ENCODE peak calls at places on chromosome 4, in five cellular contexts. J, Z, Y, F and Q are unnamed samples. For H3K4me1, the result is how much of the 10 kb centered on the place peaks cover.

GRCh38 chr4:140260227-140260626 is 106.2 kb upstream of the MAML3 start:
- DNase-seq in J (no peak), Z (no peak), Y (peak), F (no peak), Q (no peak)

GRCh38 chr4:55358668-55359067 is 12.6 kb downstream of the SRD5A3 start:
- DNase-seq in J (no peak), Y (peak), Z (no peak), F (no peak), Q (peak)

GRCh38 chr4:112519689-112520597 is 4.0 kb upstream of the NEUROG2 start:
- DNase-seq in J (no peak), Z (no peak), Y (no peak), F (no peak), Q (no peak)

GRCh38 chr4:156298230-156298629 is 344.6 kb upstream of the CTSO start:
- DNase-seq in F (peak), J (no peak), Z (no peak), Y (no peak), Q (peak)

GRCh38 chr4:101355767-101356702 is 8.7 kb upstream of the PPP3CA start:
- DNase-seq in Y (peak), F (no peak), Z (no peak), J (no peak), Q (peak)

GRCh38 chr4:132299866-132300265 is 849.2 kb upstream of the PCDH10 start:
- DNase-seq in F (no peak), Z (no peak), J (no peak), Y (no peak), Q (no peak)

GRCh38 chr4:70778888-70779422 is 57.2 kb downstream of the RUFY3 start:
- DNase-seq in Y (no peak), Z (no peak), J (no peak), F (peak), Q (no peak)

GRCh38 chr4:971670-972500 is 1.5 kb downstream of the DGKQ start:
- DNase-seq in Y (no peak), J (no peak), Z (no peak), F (peak), Q (peak)

GRCh38 chr4:7073059-7073458 is 5.2 kb upstream of the GRPEL1 start:
- DNase-seq in F (no peak), Z (no peak), Y (no peak), J (no peak), Q (no peak)

GRCh38 chr4:21753084-21753760 is 195.3 kb downstream of the KCNIP4 start:
- DNase-seq in Z (no peak), Y (no peak), F (no peak), J (no peak), Q (no peak)

DNA sequence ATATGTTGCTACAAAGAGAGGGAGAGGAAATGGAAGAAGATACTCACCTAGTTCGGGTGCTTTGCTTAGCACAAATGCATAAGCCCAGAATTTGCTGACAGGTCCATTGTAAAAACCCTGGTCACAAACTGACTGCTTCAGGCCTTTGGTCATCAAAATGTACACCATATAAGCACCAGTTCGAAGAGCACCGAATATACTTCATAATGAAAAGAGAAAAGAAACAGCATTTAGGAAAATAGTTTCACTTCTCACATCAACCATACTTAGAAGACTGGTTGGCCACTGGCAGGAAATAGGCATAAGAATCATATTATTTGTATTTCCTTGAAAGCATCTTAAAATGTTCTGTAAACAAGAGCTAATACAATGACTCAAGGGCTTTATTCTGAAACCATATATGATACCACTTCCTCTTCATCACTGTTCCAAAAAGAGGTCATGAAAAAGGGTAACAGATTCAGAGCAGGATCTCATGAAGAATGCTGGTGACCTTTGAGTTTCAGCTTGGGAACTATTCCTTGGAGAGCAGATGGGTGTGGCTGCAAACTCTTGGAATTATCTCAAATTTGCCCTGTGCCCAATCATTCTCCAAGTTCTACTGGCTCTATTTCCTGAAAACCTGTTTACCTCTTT is 138.7 kb downstream of the ELOVL6 start:
- DNase-seq in F (peak), Z (no peak), Y (no peak), J (no peak), Q (peak)
- H3K4me1 ChIP-seq in F (under half), Z (under half), Y (under half), J (under half), Q (under half)

GRCh38 chr4:152460488-152460887 is 75.4 kb downstream of the FBXW7 start:
- DNase-seq in J (no peak), Z (no peak), Y (no peak), F (no peak), Q (no peak)
- H3K4me1 ChIP-seq in J (under half), Z (under half), Y (under half), F (under half), Q (under half)

DNA sequence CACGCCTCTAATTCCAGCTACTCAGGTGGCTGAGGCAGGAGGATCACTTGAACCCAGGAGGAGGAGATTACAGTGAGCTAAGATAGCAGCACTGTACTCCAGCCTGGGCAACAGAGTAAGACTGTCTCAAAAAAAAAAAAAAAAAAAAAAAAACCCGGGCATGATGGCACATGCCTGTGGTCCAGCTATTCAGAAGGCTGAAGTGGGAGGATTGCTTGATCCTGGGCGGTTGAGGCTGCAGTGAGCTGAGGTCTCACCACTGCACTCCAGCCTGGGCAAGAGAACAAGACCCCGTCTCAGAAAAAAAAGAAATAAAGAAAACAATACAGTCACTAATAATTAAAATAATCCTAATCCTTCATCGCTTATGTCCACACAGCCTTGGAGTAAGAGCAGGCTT is 68.1 kb downstream of the APBB2 start:
- DNase-seq in F (no peak), J (no peak), Y (no peak), Z (no peak), Q (no peak)
- H3K4me1 ChIP-seq in F (under half), J (half or more), Y (half or more), Z (under half), Q (under half)

GRCh38 chr4:139015269-139015947 is at the start of gene NOCT:
- DNase-seq in Y (peak), F (peak), Z (peak), J (peak), Q (peak)
- H3K4me1 ChIP-seq in Y (under half), F (under half), Z (under half), J (under half), Q (under half)

DNA sequence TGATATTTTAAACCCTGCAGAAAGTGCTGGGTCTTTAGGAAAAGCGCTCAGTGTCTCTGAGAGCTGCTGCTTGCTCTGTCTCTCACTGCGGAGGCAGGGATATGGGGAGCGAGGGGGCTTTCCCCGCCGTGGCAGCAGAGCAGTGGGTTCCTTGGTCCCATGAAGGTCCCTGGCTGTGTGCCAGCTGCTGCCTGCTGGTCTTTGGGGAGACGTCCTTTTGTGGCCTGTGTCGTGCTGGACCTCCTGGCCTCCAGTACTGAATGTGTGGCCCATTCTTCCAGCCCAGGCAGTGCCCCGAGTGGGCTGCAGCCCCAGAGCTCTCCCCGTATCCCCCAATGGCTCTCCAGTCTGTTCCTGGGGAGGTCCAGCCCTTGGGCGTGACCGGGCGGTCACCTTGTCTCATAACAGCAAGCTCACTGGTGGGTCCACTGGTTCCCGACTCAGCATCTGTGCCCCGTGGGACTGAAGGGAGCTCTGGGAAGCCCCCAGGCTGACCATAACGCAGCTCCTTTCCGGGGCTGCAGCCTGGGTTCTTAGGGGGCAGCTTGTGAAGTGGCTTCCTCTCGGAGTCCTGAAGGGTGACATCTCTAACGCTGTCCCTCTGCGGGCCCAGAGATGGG is 115.6 kb downstream of the SMIM20 start:
- DNase-seq in F (no peak), Y (no peak), J (no peak), Z (no peak), Q (no peak)
- H3K4me1 ChIP-seq in F (under half), Y (under half), J (under half), Z (under half), Q (under half)

DNA sequence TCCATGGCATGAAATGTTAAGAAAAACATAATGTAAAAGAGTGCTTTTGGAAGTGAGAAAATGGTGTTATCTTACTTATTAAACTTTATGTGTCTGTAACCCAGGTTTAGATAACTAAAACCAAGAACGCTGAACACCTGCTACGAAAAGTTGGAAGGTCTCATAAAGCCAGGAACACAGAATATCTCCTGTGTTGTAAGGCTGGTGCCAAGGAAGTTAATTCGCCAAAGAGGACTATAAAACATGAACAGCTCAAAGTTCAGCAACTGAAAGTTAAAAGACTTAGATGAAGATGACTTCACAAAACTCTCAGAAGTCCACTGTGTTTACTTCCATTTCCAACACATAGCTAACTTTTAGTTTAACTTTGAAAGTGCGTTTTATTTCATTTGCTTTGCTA is 54.3 kb downstream of the GPRIN3 start:
- DNase-seq in Y (no peak), Z (no peak), F (peak), J (no peak), Q (peak)
- H3K4me1 ChIP-seq in Y (under half), Z (under half), F (under half), J (under half), Q (under half)

GRCh38 chr4:145486603-145487002 is 5.0 kb downstream of the SMAD1 start:
- DNase-seq in Y (no peak), J (no peak), Z (no peak), F (no peak), Q (peak)

GRCh38 chr4:145481942-145482208 is 222 bp downstream of the SMAD1 start:
- DNase-seq in F (no peak), Z (no peak), Y (no peak), J (no peak), Q (no peak)

GRCh38 chr4:145485120-145485519 is 3.5 kb downstream of the SMAD1 start:
- DNase-seq in Y (no peak), J (no peak), F (no peak), Z (no peak), Q (no peak)

GRCh38 chr4:145482209-145483021 is 762 bp downstream of the SMAD1 start:
- DNase-seq in Y (peak), Z (peak), J (peak), F (peak), Q (peak)

GRCh38 chr4:145484240-145484846 is 2.7 kb downstream of the SMAD1 start:
- DNase-seq in Y (no peak), J (no peak), F (no peak), Z (no peak), Q (no peak)
- H3K4me1 ChIP-seq in Y (under half), J (half or more), F (under half), Z (under half), Q (under half)